ENCODE peak calls at places on chromosomes 3 and 15, in seven cellular contexts. Y is choroid plexus epithelial cell; T is ELR; X is stimulated activated CD4-positive, alpha-beta T cell treated with anti-CD3 and anti-CD28 coated beads, Interleukin-1b, Interleukin-23, amount 100 ng/mL, for 24 hours; P is hippocampal formation; E is AG20443; V is ovary. K is an unnamed sample.

GRCh38 chr15:23690450-23690852 is 3.3 kb upstream of the NDN start:
- DNase-seq in Y (peak), T (no peak), X (no peak), P (peak), E (peak), V (peak), K (peak)

GRCh38 chr3:99559196-99559595 is 79.2 kb upstream of the COL8A1 start:
- DNase-seq in Y (no peak), T (no peak), X (no peak), P (no peak), E (no peak), V (no peak), K (no peak)

GRCh38 chr3:165210132-165210531 is 13.9 kb upstream of the SLITRK3 start:
- DNase-seq in Y (peak), T (peak), X (no peak), P (no peak), E (no peak), V (no peak), K (no peak)

GRCh38 chr15:39925112-39925830 is 5.2 kb upstream of the GPR176 start:
- DNase-seq in Y (peak), T (peak), X (no peak), P (no peak), E (no peak), V (no peak), K (no peak)

GRCh38 chr15:37109952-37110630 is 9.7 kb upstream of the MEIS2 start:
- DNase-seq in Y (no peak), T (no peak), X (no peak), P (no peak), E (peak), V (no peak), K (no peak)

GRCh38 chr3:43525941-43526607 is 95.7 kb downstream of the ANO10 start:
- DNase-seq in Y (peak), T (no peak), X (no peak), P (no peak), E (no peak), V (no peak), K (no peak)

GRCh38 chr3:48143977-48144376 is 44.2 kb downstream of the CDC25A start:
- DNase-seq in Y (no peak), T (no peak), X (no peak), P (no peak), E (no peak), V (no peak), K (no peak)

GRCh38 chr3:17231537-17232261 is 346.9 kb downstream of the PLCL2 start:
- DNase-seq in Y (no peak), T (no peak), X (no peak), P (no peak), E (no peak), V (no peak), K (no peak)

GRCh38 chr15:99997112-99997651 is 263.9 kb upstream of the LYSMD4 start:
- DNase-seq in Y (no peak), T (no peak), X (no peak), P (no peak), E (no peak), V (no peak), K (no peak)

K was measured in AG08396.